ENCODE peak calls at places on chromosomes 6 and 20, in six cellular contexts. One of them, this sample, is unnamed.

GRCh38 chr6:143328885-143329284 is 121.6 kb downstream of the ADAT2 start:
- DNase-seq in foreskin keratinocyte: peak; percentile 98
- DNase-seq in type B pancreatic cell: no peak
- DNase-seq in non-pigmented ciliary epithelial cell: no peak
- DNase-seq in LHCN-M2: peak; percentile 30
- DNase-seq in NCI-H1092 treated with DMSO at 0.1 percent for 48 hours: no peak
- DNase-seq in this sample: no peak

GRCh38 chr20:59603727-59604608 is at the start of gene PHACTR3:
- DNase-seq in type B pancreatic cell: no peak
- DNase-seq in NCI-H1092 treated with DMSO at 0.1 percent for 48 hours: no peak
- DNase-seq in non-pigmented ciliary epithelial cell: no peak
- DNase-seq in foreskin keratinocyte: no peak
- DNase-seq in LHCN-M2: no peak
- DNase-seq in this sample: no peak

GRCh38 chr20:44643596-44644383 is 7.7 kb downstream of the ADA start:
- DNase-seq in type B pancreatic cell: no peak
- DNase-seq in LHCN-M2: peak; percentile 87
- DNase-seq in NCI-H1092 treated with DMSO at 0.1 percent for 48 hours: no peak
- DNase-seq in non-pigmented ciliary epithelial cell: peak; percentile 27
- DNase-seq in foreskin keratinocyte: peak; percentile 73
- DNase-seq in this sample: peak; percentile 42

GRCh38 chr6:89352329-89353117 is at the start of gene UBE2J1:
- DNase-seq in type B pancreatic cell: peak; percentile 90
- DNase-seq in NCI-H1092 treated with DMSO at 0.1 percent for 48 hours: peak; percentile 63
- DNase-seq in foreskin keratinocyte: no peak
- DNase-seq in LHCN-M2: peak; percentile 87
- DNase-seq in non-pigmented ciliary epithelial cell: no peak
- DNase-seq in this sample: no peak

GRCh38 chr20:36344517-36345132 is 38.5 kb downstream of the DLGAP4 start:
- DNase-seq in type B pancreatic cell: peak; percentile 82
- DNase-seq in LHCN-M2: peak; percentile 31
- DNase-seq in non-pigmented ciliary epithelial cell: peak; percentile 1
- DNase-seq in foreskin keratinocyte: peak; percentile 17
- DNase-seq in NCI-H1092 treated with DMSO at 0.1 percent for 48 hours: no peak
- DNase-seq in this sample: no peak

GRCh38 chr6:130969807-130970491 is 93.1 kb downstream of the EPB41L2 start:
- DNase-seq in foreskin keratinocyte: no peak
- DNase-seq in type B pancreatic cell: no peak
- DNase-seq in non-pigmented ciliary epithelial cell: no peak
- DNase-seq in LHCN-M2: peak; percentile 69
- DNase-seq in NCI-H1092 treated with DMSO at 0.1 percent for 48 hours: no peak
- DNase-seq in this sample: no peak

GRCh38 chr20:11847827-11848226 is 69.9 kb upstream of the BTBD3 start:
- DNase-seq in type B pancreatic cell: no peak
- DNase-seq in NCI-H1092 treated with DMSO at 0.1 percent for 48 hours: peak; percentile 18
- DNase-seq in LHCN-M2: peak; percentile 19
- DNase-seq in non-pigmented ciliary epithelial cell: no peak
- DNase-seq in foreskin keratinocyte: no peak
- DNase-seq in this sample: no peak

GRCh38 chr6:49332781-49333180 is 130.3 kb downstream of the MMUT start:
- DNase-seq in type B pancreatic cell: no peak
- DNase-seq in non-pigmented ciliary epithelial cell: no peak
- DNase-seq in NCI-H1092 treated with DMSO at 0.1 percent for 48 hours: no peak
- DNase-seq in foreskin keratinocyte: no peak
- DNase-seq in LHCN-M2: no peak
- DNase-seq in this sample: no peak

GRCh38 chr6:4299476-4299875 is 164.1 kb upstream of the ECI2 start:
- DNase-seq in foreskin keratinocyte: no peak
- DNase-seq in NCI-H1092 treated with DMSO at 0.1 percent for 48 hours: no peak
- DNase-seq in type B pancreatic cell: no peak
- DNase-seq in LHCN-M2: no peak
- DNase-seq in non-pigmented ciliary epithelial cell: no peak
- DNase-seq in this sample: no peak

GRCh38 chr6:215335-216034 is 76.8 kb upstream of the DUSP22 start:
- DNase-seq in non-pigmented ciliary epithelial cell: no peak
- DNase-seq in LHCN-M2: peak; percentile 50
- DNase-seq in NCI-H1092 treated with DMSO at 0.1 percent for 48 hours: no peak
- DNase-seq in foreskin keratinocyte: peak; percentile 49
- DNase-seq in type B pancreatic cell: no peak
- DNase-seq in this sample: no peak

GRCh38 chr6:3749991-3750323 is 1.6 kb downstream of the PXDC1 start:
- DNase-seq in NCI-H1092 treated with DMSO at 0.1 percent for 48 hours: no peak
- DNase-seq in foreskin keratinocyte: peak; percentile 51
- DNase-seq in type B pancreatic cell: no peak
- DNase-seq in non-pigmented ciliary epithelial cell: no peak
- DNase-seq in LHCN-M2: peak; percentile 63
- DNase-seq in this sample: no peak

GRCh38 chr6:3237761-3238662 is 10.6 kb upstream of the TUBB2B start:
- DNase-seq in non-pigmented ciliary epithelial cell: no peak
- DNase-seq in type B pancreatic cell: no peak
- DNase-seq in LHCN-M2: peak; percentile 91
- DNase-seq in NCI-H1092 treated with DMSO at 0.1 percent for 48 hours: no peak
- DNase-seq in foreskin keratinocyte: no peak
- DNase-seq in this sample: no peak

GRCh38 chr6:107061125-107062020 is 33.4 kb downstream of the MTRES1 start:
- DNase-seq in type B pancreatic cell: no peak
- DNase-seq in NCI-H1092 treated with DMSO at 0.1 percent for 48 hours: no peak
- DNase-seq in LHCN-M2: no peak
- DNase-seq in non-pigmented ciliary epithelial cell: no peak
- DNase-seq in foreskin keratinocyte: no peak
- DNase-seq in this sample: no peak

GRCh38 chr6:137487181-137487910 is 6.8 kb downstream of the OLIG3 start:
- DNase-seq in non-pigmented ciliary epithelial cell: no peak
- DNase-seq in type B pancreatic cell: no peak
- DNase-seq in LHCN-M2: no peak
- DNase-seq in foreskin keratinocyte: no peak
- DNase-seq in NCI-H1092 treated with DMSO at 0.1 percent for 48 hours: no peak
- DNase-seq in this sample: no peak